ENCODE peak calls at places on chromosomes 7 and 10, in ten cellular contexts. H is activated naive CD4-positive, alpha-beta T cell; K is activated CD4-positive, alpha-beta T cell treated with anti-CD3 and anti-CD28 coated beads, Interleukin-2, amount 50 U/mL, for 24 hours; Y is NCI-H510A treated with DMSO at 0.1 percent for 48 hours; I is HCEC 1CT; W is SK-MEL-5; U is left ventricle myocardium superior; E is T47D; F is G401; N is endothelial cell of umbilical vein. B is an unnamed sample.

GRCh38 chr7:43721193-43721806 is 8.0 kb downstream of the COA1 start:
- DNase-seq in I (peak), K (no peak), N (peak), Y (no peak), E (peak), U (no peak), W (peak), F (peak), H (no peak), B (no peak)

GRCh38 chr10:92845926-92846325 is 2.4 kb upstream of the EXOC6 start:
- DNase-seq in K (no peak), E (no peak), Y (no peak), I (no peak), U (no peak), H (no peak), F (no peak), W (no peak), N (no peak), B (no peak)

GRCh38 chr7:122886357-122887081 is at the start of gene CADPS2:
- DNase-seq in W (peak), K (no peak), H (no peak), F (peak), U (peak), E (peak), Y (peak), N (peak), I (peak), B (peak)

GRCh38 chr10:104622598-104623209 is 18.4 kb upstream of the SORCS3 start:
- DNase-seq in U (no peak), N (no peak), F (no peak), Y (no peak), H (no peak), K (no peak), W (peak), I (no peak), E (peak), B (no peak)

GRCh38 chr10:119177708-119178370 is 773 bp downstream of the PRDX3 start:
- DNase-seq in U (no peak), Y (peak), N (no peak), F (no peak), I (peak), H (no peak), E (no peak), K (no peak), W (no peak), B (peak)

GRCh38 chr10:110378019-110378418 is 73.3 kb upstream of the SMNDC1 start:
- DNase-seq in N (no peak), Y (no peak), K (no peak), E (no peak), U (no peak), H (no peak), F (no peak), I (no peak), W (no peak), B (no peak)

GRCh38 chr7:43553999-43554398 is 28.9 kb upstream of the STK17A start:
- DNase-seq in W (no peak), Y (no peak), N (no peak), U (peak), F (no peak), K (no peak), E (peak), H (no peak), I (no peak), B (peak)

GRCh38 chr10:43057231-43057711 is 19.6 kb upstream of the RET start:
- DNase-seq in I (no peak), W (no peak), K (no peak), N (no peak), Y (no peak), U (peak), F (no peak), E (no peak), H (no peak), B (no peak)

GRCh38 chr7:127949670-127950069 is 81.6 kb downstream of the LRRC4 start:
- DNase-seq in E (no peak), K (no peak), N (no peak), Y (no peak), W (no peak), H (no peak), F (no peak), I (no peak), U (no peak), B (no peak)

GRCh38 chr7:130356760-130357611 is 12.4 kb downstream of the CPA5 start:
- DNase-seq in U (peak), W (no peak), F (no peak), H (no peak), N (no peak), I (peak), K (no peak), Y (no peak), E (peak), B (no peak)

GRCh38 chr7:16841681-16842080 is 36.9 kb upstream of the AGR2 start:
- DNase-seq in Y (no peak), H (no peak), E (no peak), N (no peak), K (no peak), U (no peak), I (no peak), F (no peak), W (no peak), B (no peak)

B was measured in upper lobe of left lung.